ENCODE peak calls at places on chromosomes 11 and 22, in five cellular contexts. Z is pancreas; U is heart left ventricle; L is naive thymus-derived CD8-positive, alpha-beta T cell; A is activated B cell treated with CpG ODN at 0.5 μM for 24 hours. M is an unnamed sample.

GRCh38 chr11:78620159-78620558 is 45.5 kb upstream of the NARS2 start:
- ATAC-seq in Z (no peak), A (no peak), L (no peak), U (no peak), M (no peak)

GRCh38 chr22:45192701-45193187 is 29.0 kb downstream of the NUP50 start:
- ATAC-seq in Z (no peak), U (peak), L (no peak), A (no peak), M (no peak)

GRCh38 chr11:92628401-92629292 is 340.8 kb upstream of the MTNR1B start:
- ATAC-seq in Z (no peak), A (no peak), U (no peak), L (no peak), M (no peak)

GRCh38 chr11:64415286-64415685 is 56.3 kb downstream of the RPS6KA4 start:
- ATAC-seq in Z (no peak), U (no peak), L (no peak), A (no peak), M (no peak)

GRCh38 chr11:60332923-60333322 is 5.9 kb downstream of the MS4A6E start:
- ATAC-seq in U (peak), A (no peak), L (no peak), Z (no peak), M (no peak)

GRCh38 chr22:41880653-41881052 is 34.2 kb downstream of the SHISA8 start:
- ATAC-seq in Z (no peak), L (no peak), U (no peak), A (no peak), M (no peak)

GRCh38 chr11:95450547-95451123 is 219.6 kb upstream of the SESN3 start:
- ATAC-seq in Z (no peak), A (no peak), L (no peak), U (peak), M (no peak)

GRCh38 chr11:45209904-45210699 is 63.7 kb downstream of the PRDM11 start:
- ATAC-seq in L (no peak), U (peak), Z (peak), A (peak), M (peak)

GRCh38 chr22:28978863-28979799 is 82.5 kb downstream of the C22orf31 start:
- ATAC-seq in L (no peak), A (no peak), U (no peak), Z (no peak), M (no peak)

GRCh38 chr11:78806214-78807004 is 231.7 kb upstream of the NARS2 start:
- ATAC-seq in Z (no peak), L (no peak), A (no peak), U (no peak), M (no peak)

GRCh38 chr22:48492371-48493320 is 1335.0 kb downstream of the BRD1 start:
- ATAC-seq in L (no peak), U (peak), A (peak), Z (no peak), M (peak)

GRCh38 chr11:69301491-69302401 is 7.8 kb downstream of the MYEOV start:
- ATAC-seq in Z (no peak), U (no peak), L (no peak), A (no peak), M (peak)

GRCh38 chr22:38788417-38788816 is 5.5 kb downstream of the DNAL4 start:
- ATAC-seq in Z (peak), L (no peak), A (no peak), U (peak), M (peak)